ENCODE peak calls at places on chromosomes 6 and 20, in four cellular contexts. T, F, O and X are unnamed samples.

GRCh38 chr6:68343901-68344300 is 291.2 kb upstream of the ADGRB3 start:
- DNase-seq in T (peak; percentile 26), F (peak; percentile 1), O (no peak), X (peak; percentile 59)

GRCh38 chr6:166007349-166008263 is 160.0 kb downstream of the TBXT start:
- DNase-seq in O (no peak), F (no peak), T (no peak), X (no peak)

GRCh38 chr6:13926378-13926777 is 1.6 kb downstream of the RNF182 start:
- DNase-seq in F (no peak), T (no peak), O (no peak), X (no peak)

GRCh38 chr6:7143161-7143974 is 35.6 kb downstream of the RREB1 start:
- DNase-seq in F (no peak), O (no peak), T (peak; percentile 66), X (peak; percentile 81)

GRCh38 chr6:106527979-106528378 is 101.3 kb downstream of the RTN4IP1 start:
- DNase-seq in T (no peak), F (peak; percentile 40), O (peak; percentile 85), X (no peak)

GRCh38 chr20:22402550-22402949 is 181.8 kb downstream of the FOXA2 start:
- DNase-seq in F (no peak), T (no peak), O (no peak), X (no peak)

GRCh38 chr6:71388068-71388744 is 99.6 kb downstream of the OGFRL1 start:
- DNase-seq in F (no peak), O (no peak), T (no peak), X (no peak)

GRCh38 chr20:40687384-40688128 is 1.5 kb downstream of the MAFB start:
- DNase-seq in O (peak; percentile 52), T (no peak), F (no peak), X (no peak)

GRCh38 chr20:41275181-41275793 is 42.2 kb downstream of the ZHX3 start:
- DNase-seq in T (no peak), O (peak; percentile 15), F (no peak), X (no peak)

GRCh38 chr6:37585523-37585905 is 85.8 kb upstream of the CCDC167 start:
- DNase-seq in F (no peak), O (no peak), T (no peak), X (no peak)

GRCh38 chr20:47855799-47856198 is 70.5 kb upstream of the SULF2 start:
- DNase-seq in O (no peak), F (no peak), T (no peak), X (no peak)
- TF ChIP-seq MYC in O (no peak), F (no peak), T (no peak), X (no peak)

GRCh38 chr20:49459684-49460083 is 22.8 kb downstream of the KCNB1 start:
- DNase-seq in O (no peak), T (no peak), F (no peak), X (no peak)

GRCh38 chr20:49457444-49457843 is 25.0 kb downstream of the KCNB1 start:
- DNase-seq in O (no peak), F (no peak), T (no peak), X (no peak)

GRCh38 chr20:49460131-49460530 is 22.3 kb downstream of the KCNB1 start:
- DNase-seq in O (no peak), T (no peak), F (no peak), X (no peak)

GRCh38 chr20:49455691-49456090 is 26.8 kb downstream of the KCNB1 start:
- DNase-seq in T (no peak), F (no peak), O (no peak), X (no peak)

DNA sequence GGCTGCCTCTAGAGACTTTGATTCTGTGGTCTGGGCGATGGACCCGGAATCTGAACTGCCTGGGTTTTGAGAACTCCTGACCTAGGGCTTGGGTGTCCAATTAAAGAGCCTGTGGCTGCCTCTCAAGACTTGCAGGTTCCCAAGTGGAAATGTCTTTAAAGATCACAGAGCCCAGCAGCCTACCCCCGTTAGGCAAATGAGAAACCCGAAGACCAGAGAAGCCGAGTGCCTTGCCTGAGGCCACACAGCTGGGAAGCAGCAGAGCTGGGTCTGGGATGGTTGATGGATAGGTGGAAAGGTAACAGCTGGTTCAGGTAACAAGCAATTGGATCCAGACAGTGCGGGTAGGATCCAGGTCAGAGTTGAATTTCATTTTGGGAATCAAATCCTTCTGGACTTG is 25.8 kb downstream of the KCNB1 start:
- DNase-seq in T (no peak), F (no peak), O (no peak), X (no peak)
- TF ChIP-seq MAX in T (no peak), F (no peak), O (no peak), X (no peak)

GRCh38 chr20:50165687-50166554 is 12.4 kb upstream of the PEDS1 start:
- DNase-seq in F (peak; percentile 99), T (peak; percentile 100), O (peak; percentile 100), X (peak; percentile 96)
- TF ChIP-seq POLR2A in F (no peak), T (peak; percentile 85), O (peak; percentile 78), X (no peak)

GRCh38 chr6:42257063-42257462 is 39.4 kb upstream of the MRPS10 start:
- DNase-seq in T (no peak), F (no peak), O (peak; percentile 32), X (no peak)
- TF ChIP-seq MYC in T (no peak), F (no peak), O (no peak), X (no peak)

GRCh38 chr6:164322533-164322932 is 908.0 kb downstream of the QKI start:
- DNase-seq in O (peak; percentile 89), F (no peak), T (no peak), X (no peak)
- TF ChIP-seq MAX in O (no peak), F (no peak), T (no peak), X (no peak)

DNA sequence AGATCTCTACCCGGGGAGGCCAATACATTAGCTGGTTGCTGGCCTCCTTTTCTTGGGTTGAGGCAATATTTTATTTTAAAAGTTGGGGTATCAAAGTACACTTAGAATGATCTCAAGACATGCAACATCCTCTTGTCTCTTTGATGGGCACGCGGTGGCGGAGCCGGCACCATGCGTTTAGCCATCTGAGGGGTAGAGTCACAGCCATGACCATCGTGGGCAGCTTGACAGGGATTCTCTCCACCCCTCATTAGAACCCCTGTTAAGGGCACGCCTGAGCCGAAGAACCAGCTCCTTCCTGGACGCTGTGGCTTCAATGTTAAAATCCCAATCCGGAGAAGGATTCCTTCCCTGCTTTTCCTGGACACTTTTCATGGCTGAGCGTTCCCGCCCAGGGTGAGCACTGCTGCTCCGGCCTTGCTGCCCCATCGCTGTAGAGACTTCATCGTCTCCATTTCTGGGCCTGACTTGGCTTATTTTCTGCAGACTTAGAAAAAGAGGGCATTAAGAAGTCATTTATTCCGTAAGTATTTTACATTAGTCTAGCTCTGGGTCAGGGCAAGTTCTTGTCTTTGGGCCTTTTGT is 142.7 kb upstream of the CDH4 start:
- DNase-seq in T (no peak), F (no peak), O (no peak), X (no peak)
- TF ChIP-seq POLR2A in T (no peak), F (no peak), O (no peak), X (no peak)

GRCh38 chr20:24392612-24393011 is 76.8 kb upstream of the SYNDIG1 start:
- DNase-seq in O (no peak), F (no peak), T (no peak), X (no peak)

GRCh38 chr20:24393903-24394302 is 75.5 kb upstream of the SYNDIG1 start:
- DNase-seq in F (no peak), O (no peak), T (no peak), X (no peak)

GRCh38 chr20:24389686-24390085 is 79.7 kb upstream of the SYNDIG1 start:
- DNase-seq in T (no peak), F (no peak), O (no peak), X (peak; percentile 83)

GRCh38 chr20:24384865-24385264 is 84.6 kb upstream of the SYNDIG1 start:
- DNase-seq in F (no peak), O (no peak), T (no peak), X (no peak)

GRCh38 chr20:24388828-24389325 is 80.6 kb upstream of the SYNDIG1 start:
- DNase-seq in F (no peak), T (no peak), O (no peak), X (peak; percentile 6)
- TF ChIP-seq MYC in F (no peak), T (no peak), O (no peak), X (no peak)

GRCh38 chr20:50540620-50541605 is 30.7 kb downstream of the PTPN1 start:
- DNase-seq in O (peak; percentile 94), F (peak; percentile 36), T (peak; percentile 18), X (no peak)
- TF ChIP-seq MAX in O (no peak), F (no peak), T (no peak), X (no peak)

GRCh38 chr6:113856571-113857564 is at the start of gene MARCKS:
- DNase-seq in T (peak; percentile 75), O (peak; percentile 93), F (peak; percentile 50), X (peak; percentile 60)
- TF ChIP-seq POLR2A in T (peak; percentile 57), O (peak; percentile 89), F (no peak), X (no peak)